ENCODE peak calls at places on chromosome 5, in five cellular contexts. N is A549, T is H1, E is HepG2, B is K562. C is an unnamed sample.

GRCh38 chr5:178651046-178651810 is 24.4 kb upstream of the CLK4 start:
- DNase-seq in N (no peak), E (no peak), B (no peak), T (no peak), C (no peak)

GRCh38 chr5:73095564-73096238 is 24.7 kb upstream of the TMEM171 start:
- DNase-seq in N (no peak), B (peak), E (no peak), T (no peak), C (no peak)

GRCh38 chr5:81751836-81752643 is 1.1 kb upstream of the SSBP2 start:
- DNase-seq in T (no peak), E (no peak), N (no peak), B (no peak), C (no peak)

GRCh38 chr5:59218424-59219045 is 635.7 kb downstream of the RAB3C start:
- DNase-seq in B (no peak), T (no peak), N (no peak), E (peak), C (no peak)

GRCh38 chr5:117299940-117300339 is 725.3 kb upstream of the SEMA6A start:
- DNase-seq in N (no peak), B (no peak), T (no peak), E (no peak), C (no peak)

GRCh38 chr5:31537856-31538255 is 5.8 kb downstream of the C5orf22 start:
- DNase-seq in T (no peak), E (no peak), B (no peak), N (no peak), C (no peak)

GRCh38 chr5:107289030-107289714 is 381.6 kb downstream of the EFNA5 start:
- DNase-seq in T (no peak), E (no peak), B (no peak), N (no peak), C (peak)

GRCh38 chr5:62790348-62790747 is 211.7 kb downstream of the LRRC70 start:
- DNase-seq in E (peak), B (no peak), N (no peak), T (no peak), C (no peak)

GRCh38 chr5:135356522-135357318 is 42.3 kb downstream of the MACROH2A1 start:
- DNase-seq in N (no peak), E (no peak), T (no peak), B (no peak), C (no peak)

GRCh38 chr5:156367602-156368001 is 40.6 kb downstream of the SGCD start:
- DNase-seq in E (peak), T (no peak), N (no peak), B (no peak), C (no peak)

GRCh38 chr5:1396029-1396816 is 49.0 kb downstream of the SLC6A3 start:
- DNase-seq in N (no peak), B (no peak), E (no peak), T (no peak), C (no peak)

GRCh38 chr5:103785569-103785968 is 223.0 kb upstream of the NUDT12 start:
- DNase-seq in B (no peak), E (no peak), T (no peak), N (no peak), C (no peak)

GRCh38 chr5:59673438-59674058 is 220.0 kb downstream of the PDE4D start:
- DNase-seq in E (peak), T (no peak), N (peak), B (peak), C (no peak)

GRCh38 chr5:160347453-160347852 is 23.0 kb downstream of the C1QTNF2 start:
- DNase-seq in T (no peak), E (no peak), N (no peak), B (no peak), C (no peak)

GRCh38 chr5:56984445-56984844 is 32.5 kb upstream of the MIER3 start:
- DNase-seq in B (no peak), N (no peak), T (no peak), E (no peak), C (no peak)

GRCh38 chr5:91123896-91124295 is 259.2 kb downstream of the ARRDC3 start:
- DNase-seq in T (no peak), B (no peak), E (no peak), N (no peak), C (no peak)

GRCh38 chr5:100790170-100790665 is 112.9 kb downstream of the ST8SIA4 start:
- DNase-seq in E (no peak), T (peak), B (no peak), N (no peak), C (no peak)

GRCh38 chr5:107218457-107219193 is 452.1 kb downstream of the EFNA5 start:
- DNase-seq in E (no peak), T (no peak), B (no peak), N (no peak), C (no peak)

GRCh38 chr5:82107277-82107676 is 135.5 kb downstream of the ATG10 start:
- DNase-seq in E (no peak), B (peak), N (peak), T (no peak), C (no peak)

GRCh38 chr5:172630961-172631360 is 10.1 kb upstream of the NEURL1B start:
- DNase-seq in E (no peak), N (no peak), B (no peak), T (no peak), C (no peak)

GRCh38 chr5:77452351-77452750 is 39.8 kb downstream of the WDR41 start:
- DNase-seq in T (no peak), B (no peak), N (no peak), E (no peak), C (no peak)

GRCh38 chr5:3265131-3265885 is 330.3 kb upstream of the IRX1 start:
- DNase-seq in N (no peak), B (no peak), E (no peak), T (no peak), C (no peak)

GRCh38 chr5:145478651-145479050 is 356.5 kb downstream of the PRELID2 start:
- DNase-seq in E (no peak), T (no peak), N (no peak), B (no peak), C (no peak)

GRCh38 chr5:55441954-55442353 is 92.8 kb downstream of the PLPP1 start:
- DNase-seq in T (no peak), B (no peak), N (no peak), E (no peak), C (no peak)

DNA sequence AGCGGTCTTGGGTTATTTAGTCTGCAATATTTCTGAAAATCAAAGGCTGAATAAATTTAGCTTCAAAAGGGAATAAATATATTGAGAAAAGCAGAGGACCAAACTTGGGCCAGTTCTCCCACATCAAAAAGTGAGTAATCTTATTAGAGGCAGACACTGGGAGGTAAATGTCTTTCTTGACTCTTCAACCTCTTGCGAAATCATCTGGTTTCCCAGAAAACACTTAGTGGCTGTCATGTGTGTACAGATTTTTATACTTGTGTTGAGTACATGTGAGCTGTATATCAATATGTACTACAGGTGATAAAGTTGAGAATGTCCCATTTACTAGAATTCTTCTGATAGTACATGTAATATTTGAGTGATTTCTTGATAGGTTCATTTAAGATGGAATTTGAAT is 454.9 kb downstream of the PRR16 start:
- DNase-seq in N (no peak), E (no peak), T (no peak), B (no peak), C (no peak)
- TF ChIP-seq HDAC2 in N (no peak), E (no peak), T (no peak), B (no peak), C (no peak)

DNA sequence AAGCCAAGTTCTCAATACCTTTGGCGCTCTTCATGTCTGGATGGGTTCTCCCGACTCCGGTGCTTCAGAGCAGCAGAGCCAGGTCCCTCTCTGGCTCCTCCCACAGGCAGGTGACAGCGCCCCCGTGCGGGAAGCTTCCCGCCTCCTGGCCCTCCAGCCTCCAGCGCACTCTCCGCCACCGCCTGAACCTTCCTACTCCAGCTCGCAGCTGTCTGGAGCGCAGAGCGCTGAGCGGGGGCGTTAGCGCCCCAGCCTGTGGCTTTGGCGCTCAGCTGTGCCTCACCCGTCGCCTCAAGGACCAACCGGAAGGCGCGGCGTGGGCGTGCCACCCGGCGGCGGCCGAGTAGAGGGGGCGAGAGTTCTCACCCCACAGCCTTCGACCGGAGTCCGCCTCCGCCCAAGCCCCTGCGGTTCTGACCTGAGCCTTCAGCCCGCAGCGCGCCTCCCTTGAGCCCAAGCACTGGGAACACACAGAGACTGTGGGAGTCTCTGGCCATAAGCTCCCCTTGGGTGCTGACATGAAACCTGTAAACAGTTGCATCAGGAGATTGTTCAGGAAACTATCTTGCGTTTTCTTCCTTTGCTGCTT is at the start of gene SLCO4C1:
- DNase-seq in T (peak), N (peak), B (peak), E (peak), C (peak)
- TF ChIP-seq HDAC2 in T (peak), N (no peak), B (no peak), E (peak), C (no peak)

DNA sequence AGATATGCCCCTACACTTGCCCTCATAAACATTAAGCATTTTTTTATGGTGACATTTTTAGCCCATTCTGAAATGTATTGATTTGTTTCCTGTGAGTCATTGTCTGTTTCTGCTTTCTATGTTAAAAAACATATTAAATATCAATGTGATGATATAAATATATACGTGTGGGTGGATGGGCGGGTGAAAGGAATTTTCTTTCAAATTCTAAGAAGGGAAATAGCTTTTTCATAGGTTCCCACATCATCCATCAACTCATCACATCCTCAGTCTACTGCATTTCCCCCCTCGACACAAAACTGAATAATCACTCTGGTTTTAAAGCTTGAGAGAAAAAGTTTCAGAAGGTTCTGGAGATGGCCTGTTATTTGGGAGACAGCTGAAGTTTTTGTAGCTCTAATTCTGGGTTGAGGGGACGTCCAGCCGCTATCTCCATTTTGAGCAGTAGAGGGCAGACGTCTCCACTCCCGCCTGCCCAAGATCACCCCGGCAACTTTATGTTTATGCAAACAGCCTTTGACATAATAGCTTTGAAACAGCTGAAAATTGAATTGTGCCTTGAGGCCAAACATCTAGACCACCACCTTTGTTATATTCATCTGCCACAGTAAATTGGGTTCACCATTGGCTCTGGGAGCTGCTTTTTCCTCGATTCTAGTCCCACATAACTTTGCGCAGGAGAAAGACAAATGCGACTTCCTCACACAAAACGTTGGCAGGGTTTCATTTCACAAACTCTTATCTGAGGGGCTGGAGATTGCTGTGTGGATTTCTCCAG is 216.2 kb upstream of the CLINT1 start:
- DNase-seq in E (peak), N (peak), T (peak), B (peak), C (no peak)
- TF ChIP-seq HDAC2 in E (no peak), N (no peak), T (no peak), B (no peak), C (no peak)

DNA sequence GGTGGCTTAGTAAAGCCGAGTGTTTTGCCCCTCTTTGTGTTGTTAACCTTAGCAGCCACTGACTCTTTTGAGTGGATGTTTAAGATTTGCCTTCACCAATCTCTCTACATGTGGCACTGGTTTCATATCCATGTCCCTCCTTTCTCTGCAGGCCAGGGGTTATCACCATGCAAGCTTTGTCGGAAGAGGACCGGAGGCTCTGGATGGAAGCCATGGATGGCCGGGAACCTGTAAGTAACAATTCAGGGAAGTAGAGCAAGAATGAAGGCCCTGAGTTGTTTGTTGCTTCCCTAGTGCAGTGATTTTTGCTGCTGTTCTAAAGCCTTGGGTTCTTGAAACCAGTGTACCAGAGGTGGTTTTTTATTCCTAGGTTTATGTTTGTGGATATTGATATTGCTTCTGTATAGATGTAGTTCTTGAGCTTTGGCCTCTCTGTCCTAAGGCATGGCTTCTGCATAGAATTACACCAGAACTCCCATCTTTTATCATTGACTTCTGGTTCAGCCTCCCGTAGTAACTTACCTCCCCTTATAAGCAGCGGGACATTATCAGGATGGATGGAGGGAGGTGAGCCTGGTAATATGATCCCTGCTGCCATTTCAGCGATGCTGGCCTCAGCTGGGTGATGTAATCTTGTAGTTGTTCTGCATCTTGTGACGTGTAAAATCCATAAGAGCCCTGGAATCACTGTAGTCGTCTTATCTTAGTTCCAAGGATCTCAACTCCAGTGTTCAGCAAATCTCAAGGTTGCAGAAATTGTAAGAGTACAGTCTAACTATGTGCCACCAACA is 161.9 kb downstream of the ARHGAP26 start:
- DNase-seq in N (no peak), B (no peak), E (no peak), T (no peak), C (no peak)
- TF ChIP-seq HDAC2 in N (no peak), B (no peak), E (no peak), T (no peak), C (no peak)

C was measured in GM12878.